ENCODE peak calls at places on chromosomes 11 and 22, in eight cellular contexts. S, M, G, L, U, I, Q and V are unnamed samples.

GRCh38 chr11:64558065-64558745 is 32.8 kb upstream of the SLC22A12 start:
- DNase-seq in S (no peak), M (no peak), G (peak), L (no peak), U (no peak), I (no peak), Q (no peak), V (peak)

GRCh38 chr11:13137778-13138400 is 128.8 kb downstream of the RASSF10 start:
- DNase-seq in S (no peak), M (no peak), G (no peak), L (peak), U (no peak), I (no peak), Q (no peak), V (no peak)

GRCh38 chr11:24598636-24599035 is 101.8 kb downstream of the LUZP2 start:
- DNase-seq in S (no peak), M (no peak), G (no peak), L (no peak), U (peak), I (no peak), Q (no peak), V (peak)

GRCh38 chr11:71500601-71501021 is 26.5 kb upstream of the KRTAP5-7 start:
- DNase-seq in S (no peak), M (peak), G (no peak), L (peak), U (peak), I (no peak), Q (no peak), V (no peak)

GRCh38 chr11:77474509-77475070 is 696 bp upstream of the PAK1 start:
- DNase-seq in S (no peak), M (no peak), G (no peak), L (no peak), U (no peak), I (peak), Q (no peak), V (no peak)

GRCh38 chr11:23730307-23730998 is 766.4 kb upstream of the LUZP2 start:
- DNase-seq in S (no peak), M (no peak), G (peak), L (no peak), U (peak), I (no peak), Q (no peak), V (no peak)

GRCh38 chr11:14612624-14613023 is 31.0 kb upstream of the PDE3B start:
- DNase-seq in S (no peak), M (no peak), G (no peak), L (no peak), U (no peak), I (peak), Q (no peak), V (no peak)

GRCh38 chr11:62689421-62690183 is at the start of gene LRRN4CL:
- DNase-seq in S (no peak), M (no peak), G (no peak), L (no peak), U (peak), I (peak), Q (no peak), V (no peak)

GRCh38 chr22:27110985-27111451 is 453.6 kb downstream of the MIAT start:
- DNase-seq in S (no peak), M (no peak), G (peak), L (no peak), U (peak), I (peak), Q (no peak), V (peak)

GRCh38 chr11:60251485-60252207 is 8.7 kb upstream of the MS4A4E start:
- DNase-seq in S (no peak), M (peak), G (peak), L (peak), U (peak), I (peak), Q (peak), V (peak)

GRCh38 chr22:49602481-49602880 is 225.2 kb downstream of the BRD1 start:
- DNase-seq in S (no peak), M (no peak), G (no peak), L (no peak), U (no peak), I (no peak), Q (no peak), V (no peak)

GRCh38 chr11:113376156-113376555 is 11.4 kb upstream of the ANKK1 start:
- DNase-seq in S (no peak), M (no peak), G (no peak), L (no peak), U (no peak), I (no peak), Q (no peak), V (no peak)

GRCh38 chr11:119318240-119319135 is 1.6 kb upstream of the MCAM start:
- DNase-seq in S (peak), M (no peak), G (peak), L (peak), U (peak), I (no peak), Q (no peak), V (peak)

GRCh38 chr11:65780770-65781151 is at the start of gene AP5B1:
- DNase-seq in S (peak), M (no peak), G (peak), L (peak), U (peak), I (peak), Q (peak), V (peak)

GRCh38 chr11:2419638-2420501 is 19.3 kb downstream of the TSSC4 start:
- DNase-seq in S (peak), M (peak), G (peak), L (peak), U (peak), I (peak), Q (peak), V (peak)

GRCh38 chr11:12556788-12557384 is 117.3 kb upstream of the TEAD1 start:
- DNase-seq in S (no peak), M (peak), G (peak), L (peak), U (no peak), I (peak), Q (no peak), V (peak)

GRCh38 chr11:1288426-1289151 is 20.8 kb downstream of the TOLLIP start:
- DNase-seq in S (no peak), M (no peak), G (no peak), L (no peak), U (no peak), I (no peak), Q (no peak), V (no peak)

GRCh38 chr11:117940736-117941135 is 11.5 kb upstream of the TMPRSS13 start:
- DNase-seq in S (no peak), M (no peak), G (no peak), L (no peak), U (no peak), I (no peak), Q (no peak), V (no peak)

GRCh38 chr11:36463781-36464180 is 46.3 kb downstream of the TRAF6 start:
- DNase-seq in S (no peak), M (no peak), G (peak), L (no peak), U (no peak), I (no peak), Q (no peak), V (no peak)

GRCh38 chr11:13889566-13890214 is 72.8 kb upstream of the SPON1 start:
- DNase-seq in S (no peak), M (no peak), G (no peak), L (peak), U (peak), I (no peak), Q (no peak), V (no peak)

GRCh38 chr22:44207981-44208317 is 27.2 kb downstream of the PARVG start:
- DNase-seq in S (no peak), M (no peak), G (no peak), L (no peak), U (no peak), I (no peak), Q (no peak), V (no peak)

GRCh38 chr11:104254347-104254746 is 90.4 kb upstream of the PDGFD start:
- DNase-seq in S (peak), M (peak), G (peak), L (peak), U (peak), I (peak), Q (peak), V (peak)

GRCh38 chr11:36713715-36714114 is 115.7 kb upstream of the RAG2 start:
- DNase-seq in S (no peak), M (no peak), G (no peak), L (no peak), U (no peak), I (no peak), Q (no peak), V (no peak)

GRCh38 chr11:706439-706956 is 467 bp downstream of the EPS8L2 start:
- DNase-seq in S (no peak), M (no peak), G (no peak), L (peak), U (no peak), I (peak), Q (no peak), V (no peak)

GRCh38 chr22:32697331-32697995 is 104.0 kb upstream of the TIMP3 start:
- DNase-seq in S (no peak), M (no peak), G (no peak), L (no peak), U (no peak), I (peak), Q (no peak), V (no peak)

GRCh38 chr11:105979997-105980703 is 41.9 kb downstream of the MSANTD4 start:
- DNase-seq in S (no peak), M (no peak), G (no peak), L (no peak), U (no peak), I (no peak), Q (no peak), V (no peak)
- TF ChIP-seq EZH2phosphoT487 in S (no peak), M (no peak), G (no peak), L (no peak), U (no peak), I (no peak), Q (no peak), V (no peak)

GRCh38 chr11:101456812-101457211 is 127.0 kb downstream of the TRPC6 start:
- DNase-seq in S (peak), M (no peak), G (no peak), L (peak), U (no peak), I (peak), Q (peak), V (no peak)
- TF ChIP-seq CTCF in S (peak), M (peak), G (peak), L (peak), U (peak), I (peak), Q (peak), V (peak)

GRCh38 chr22:24834845-24835570 is 29.0 kb downstream of the SGSM1 start:
- DNase-seq in S (peak), M (peak), G (peak), L (peak), U (peak), I (peak), Q (no peak), V (peak)
- TF ChIP-seq EZH2phosphoT487 in S (no peak), M (no peak), G (no peak), L (no peak), U (no peak), I (no peak), Q (no peak), V (no peak)

GRCh38 chr22:37735054-37735453 is 38.2 kb downstream of the TRIOBP start:
- DNase-seq in S (no peak), M (no peak), G (peak), L (no peak), U (peak), I (peak), Q (no peak), V (peak)
- TF ChIP-seq CTCF in S (no peak), M (no peak), G (peak), L (no peak), U (peak), I (peak), Q (no peak), V (peak)

GRCh38 chr11:95884364-95884763 is 39.5 kb downstream of the MTMR2 start:
- DNase-seq in S (no peak), M (no peak), G (no peak), L (peak), U (no peak), I (no peak), Q (no peak), V (no peak)
- TF ChIP-seq EZH2phosphoT487 in S (no peak), M (no peak), G (no peak), L (no peak), U (no peak), I (no peak), Q (no peak), V (no peak)

GRCh38 chr22:42945736-42946135 is 69.2 kb downstream of the PACSIN2 start:
- DNase-seq in S (no peak), M (no peak), G (peak), L (no peak), U (no peak), I (no peak), Q (no peak), V (no peak)

GRCh38 chr22:42949159-42949558 is 65.8 kb downstream of the PACSIN2 start:
- DNase-seq in S (no peak), M (no peak), G (no peak), L (peak), U (no peak), I (no peak), Q (no peak), V (no peak)

GRCh38 chr22:42946551-42947198 is 68.3 kb downstream of the PACSIN2 start:
- DNase-seq in S (no peak), M (no peak), G (no peak), L (no peak), U (no peak), I (no peak), Q (no peak), V (no peak)

GRCh38 chr22:42948205-42948804 is 66.6 kb downstream of the PACSIN2 start:
- DNase-seq in S (no peak), M (no peak), G (no peak), L (no peak), U (no peak), I (no peak), Q (no peak), V (no peak)

GRCh38 chr22:42947211-42947990 is 67.5 kb downstream of the PACSIN2 start:
- DNase-seq in S (no peak), M (peak), G (no peak), L (peak), U (no peak), I (no peak), Q (no peak), V (peak)
- TF ChIP-seq CTCF in S (no peak), M (no peak), G (no peak), L (no peak), U (no peak), I (no peak), Q (no peak), V (no peak)